ENCODE peak calls at places on chromosome 20, in ten cellular contexts. One of them, this sample, is unnamed.

GRCh38 chr20:63624486-63624885 is 2.4 kb downstream of the GMEB2 start:
- DNase-seq in left lung: no peak
- DNase-seq in AG09319: no peak
- DNase-seq in tibial artery: no peak
- DNase-seq in BJ: no peak
- DNase-seq in activated T-helper 1 cell treated with anti-CD3 and anti-CD28 coated beads, Interleukin-2, amount 50 U/mL, for 16 hours: no peak
- DNase-seq in fibroblast of villous mesenchyme: peak
- DNase-seq in sigmoid colon: no peak
- DNase-seq in C1 segment of cervical spinal cord: no peak
- DNase-seq in D341Med: no peak
- DNase-seq in this sample: no peak

GRCh38 chr20:24353135-24353694 is 116.2 kb upstream of the SYNDIG1 start:
- DNase-seq in left lung: no peak
- DNase-seq in AG09319: no peak
- DNase-seq in tibial artery: no peak
- DNase-seq in BJ: no peak
- DNase-seq in activated T-helper 1 cell treated with anti-CD3 and anti-CD28 coated beads, Interleukin-2, amount 50 U/mL, for 16 hours: no peak
- DNase-seq in fibroblast of villous mesenchyme: no peak
- DNase-seq in sigmoid colon: no peak
- DNase-seq in C1 segment of cervical spinal cord: no peak
- DNase-seq in D341Med: no peak
- DNase-seq in this sample: no peak

GRCh38 chr20:62320581-62321354 is 18.0 kb downstream of the ADRM1 start:
- DNase-seq in left lung: no peak
- DNase-seq in AG09319: no peak
- DNase-seq in tibial artery: no peak
- DNase-seq in BJ: no peak
- DNase-seq in activated T-helper 1 cell treated with anti-CD3 and anti-CD28 coated beads, Interleukin-2, amount 50 U/mL, for 16 hours: no peak
- DNase-seq in fibroblast of villous mesenchyme: peak
- DNase-seq in sigmoid colon: no peak
- DNase-seq in C1 segment of cervical spinal cord: no peak
- DNase-seq in D341Med: no peak
- DNase-seq in this sample: no peak

GRCh38 chr20:37968726-37969401 is 64.4 kb downstream of the TTI1 start:
- DNase-seq in left lung: no peak
- DNase-seq in AG09319: no peak
- DNase-seq in tibial artery: peak
- DNase-seq in BJ: no peak
- DNase-seq in activated T-helper 1 cell treated with anti-CD3 and anti-CD28 coated beads, Interleukin-2, amount 50 U/mL, for 16 hours: no peak
- DNase-seq in fibroblast of villous mesenchyme: peak
- DNase-seq in sigmoid colon: no peak
- DNase-seq in C1 segment of cervical spinal cord: no peak
- DNase-seq in D341Med: no peak
- DNase-seq in this sample: no peak

GRCh38 chr20:45138451-45139300 is 14.4 kb upstream of the WFDC12 start:
- DNase-seq in left lung: peak
- DNase-seq in AG09319: no peak
- DNase-seq in tibial artery: no peak
- DNase-seq in BJ: no peak
- DNase-seq in activated T-helper 1 cell treated with anti-CD3 and anti-CD28 coated beads, Interleukin-2, amount 50 U/mL, for 16 hours: no peak
- DNase-seq in fibroblast of villous mesenchyme: peak
- DNase-seq in sigmoid colon: no peak
- DNase-seq in C1 segment of cervical spinal cord: no peak
- DNase-seq in D341Med: peak
- DNase-seq in this sample: peak

GRCh38 chr20:22403860-22404608 is 180.3 kb downstream of the FOXA2 start:
- DNase-seq in left lung: peak
- DNase-seq in AG09319: no peak
- DNase-seq in tibial artery: no peak
- DNase-seq in BJ: no peak
- DNase-seq in activated T-helper 1 cell treated with anti-CD3 and anti-CD28 coated beads, Interleukin-2, amount 50 U/mL, for 16 hours: no peak
- DNase-seq in fibroblast of villous mesenchyme: no peak
- DNase-seq in sigmoid colon: no peak
- DNase-seq in C1 segment of cervical spinal cord: peak
- DNase-seq in D341Med: no peak
- DNase-seq in this sample: no peak

GRCh38 chr20:25484224-25484846 is 76.9 kb downstream of the GINS1 start:
- DNase-seq in left lung: no peak
- DNase-seq in AG09319: no peak
- DNase-seq in tibial artery: no peak
- DNase-seq in BJ: no peak
- DNase-seq in activated T-helper 1 cell treated with anti-CD3 and anti-CD28 coated beads, Interleukin-2, amount 50 U/mL, for 16 hours: no peak
- DNase-seq in fibroblast of villous mesenchyme: no peak
- DNase-seq in sigmoid colon: no peak
- DNase-seq in C1 segment of cervical spinal cord: no peak
- DNase-seq in D341Med: no peak
- DNase-seq in this sample: no peak

GRCh38 chr20:36768768-36769430 is 4.7 kb downstream of the DSN1 start:
- DNase-seq in left lung: no peak
- DNase-seq in AG09319: peak
- DNase-seq in tibial artery: no peak
- DNase-seq in BJ: peak
- DNase-seq in activated T-helper 1 cell treated with anti-CD3 and anti-CD28 coated beads, Interleukin-2, amount 50 U/mL, for 16 hours: no peak
- DNase-seq in fibroblast of villous mesenchyme: peak
- DNase-seq in sigmoid colon: no peak
- DNase-seq in C1 segment of cervical spinal cord: no peak
- DNase-seq in D341Med: no peak
- DNase-seq in this sample: no peak

GRCh38 chr20:44029848-44030230 is 115.2 kb downstream of the TOX2 start:
- DNase-seq in left lung: no peak
- DNase-seq in AG09319: no peak
- DNase-seq in tibial artery: no peak
- DNase-seq in BJ: no peak
- DNase-seq in activated T-helper 1 cell treated with anti-CD3 and anti-CD28 coated beads, Interleukin-2, amount 50 U/mL, for 16 hours: no peak
- DNase-seq in fibroblast of villous mesenchyme: no peak
- DNase-seq in sigmoid colon: no peak
- DNase-seq in C1 segment of cervical spinal cord: no peak
- DNase-seq in D341Med: no peak
- DNase-seq in this sample: no peak

GRCh38 chr20:63553933-63554290 is at the start of gene FNDC11:
- DNase-seq in left lung: no peak
- DNase-seq in AG09319: no peak
- DNase-seq in tibial artery: no peak
- DNase-seq in BJ: no peak
- DNase-seq in activated T-helper 1 cell treated with anti-CD3 and anti-CD28 coated beads, Interleukin-2, amount 50 U/mL, for 16 hours: no peak
- DNase-seq in fibroblast of villous mesenchyme: peak
- DNase-seq in sigmoid colon: no peak
- DNase-seq in C1 segment of cervical spinal cord: no peak
- DNase-seq in D341Med: peak
- DNase-seq in this sample: peak

GRCh38 chr20:50121858-50122271 is 8.9 kb upstream of the UBE2V1 start:
- DNase-seq in left lung: no peak
- DNase-seq in AG09319: no peak
- DNase-seq in tibial artery: peak
- DNase-seq in BJ: peak
- DNase-seq in activated T-helper 1 cell treated with anti-CD3 and anti-CD28 coated beads, Interleukin-2, amount 50 U/mL, for 16 hours: no peak
- DNase-seq in fibroblast of villous mesenchyme: no peak
- DNase-seq in sigmoid colon: no peak
- DNase-seq in C1 segment of cervical spinal cord: no peak
- DNase-seq in D341Med: no peak
- DNase-seq in this sample: peak

GRCh38 chr20:34083781-34084180 is 28.3 kb downstream of the EIF2S2 start:
- DNase-seq in left lung: no peak
- DNase-seq in AG09319: no peak
- DNase-seq in tibial artery: no peak
- DNase-seq in BJ: no peak
- DNase-seq in activated T-helper 1 cell treated with anti-CD3 and anti-CD28 coated beads, Interleukin-2, amount 50 U/mL, for 16 hours: no peak
- DNase-seq in fibroblast of villous mesenchyme: no peak
- DNase-seq in sigmoid colon: no peak
- DNase-seq in C1 segment of cervical spinal cord: no peak
- DNase-seq in D341Med: no peak
- DNase-seq in this sample: no peak

This sample was measured in upper lobe of right lung.